ENCODE peak calls at places on chromosome 3, in six cellular contexts. I, G, M, Y, V and U are unnamed samples.

GRCh38 chr3:14497321-14497720 is 42.8 kb downstream of the GRIP2 start:
- DNase-seq in Y (no peak), I (no peak), V (no peak), G (no peak), M (no peak), U (no peak)

GRCh38 chr3:99637381-99638111 is 848 bp upstream of the COL8A1 start:
- DNase-seq in I (peak), V (no peak), M (peak), Y (peak), G (peak), U (no peak)

GRCh38 chr3:128195802-128196201 is 42.5 kb downstream of the EEFSEC start:
- DNase-seq in G (no peak), Y (no peak), V (no peak), I (no peak), M (no peak), U (no peak)

GRCh38 chr3:157624801-157625200 is 121.6 kb upstream of the VEPH1 start:
- DNase-seq in V (no peak), Y (no peak), I (no peak), G (no peak), M (no peak), U (no peak)

GRCh38 chr3:150433347-150433746 is 25.2 kb downstream of the TSC22D2 start:
- DNase-seq in G (no peak), I (no peak), Y (no peak), V (no peak), M (no peak), U (no peak)

GRCh38 chr3:125317761-125318496 is 57.2 kb downstream of the ZNF148 start:
- DNase-seq in G (no peak), Y (no peak), I (peak), M (no peak), V (no peak), U (no peak)

GRCh38 chr3:62049033-62049432 is 324.3 kb downstream of the FEZF2 start:
- DNase-seq in V (no peak), Y (no peak), I (no peak), G (no peak), M (no peak), U (no peak)

GRCh38 chr3:116569611-116570010 is 124.3 kb upstream of the LSAMP start:
- DNase-seq in M (no peak), I (no peak), Y (no peak), V (no peak), G (no peak), U (no peak)

GRCh38 chr3:137767146-137768020 is 3.3 kb downstream of the SOX14 start:
- DNase-seq in M (no peak), V (no peak), I (no peak), G (peak), Y (peak), U (no peak)

GRCh38 chr3:143928541-143929255 is 42.9 kb upstream of the DIPK2A start:
- DNase-seq in M (no peak), G (no peak), I (peak), Y (no peak), V (no peak), U (no peak)

GRCh38 chr3:99706410-99706809 is 68.0 kb downstream of the COL8A1 start:
- DNase-seq in G (no peak), I (no peak), V (no peak), Y (no peak), M (no peak), U (no peak)

GRCh38 chr3:142447308-142447851 is 457 bp downstream of the XRN1 start:
- DNase-seq in V (peak), Y (peak), G (peak), I (peak), M (peak), U (no peak)

GRCh38 chr3:36615861-36616260 is 148.5 kb downstream of the DCLK3 start:
- DNase-seq in M (no peak), I (no peak), Y (no peak), V (no peak), G (no peak), U (no peak)

GRCh38 chr3:142211034-142211433 is 14.4 kb downstream of the GK5 start:
- DNase-seq in M (no peak), Y (peak), V (no peak), G (no peak), I (peak), U (no peak)

GRCh38 chr3:94147039-94147438 is 84.2 kb downstream of the NSUN3 start:
- DNase-seq in Y (no peak), I (no peak), V (no peak), M (no peak), G (no peak), U (no peak)

GRCh38 chr3:142578309-142579223 is at the start of gene ATR:
- DNase-seq in V (peak), I (peak), M (peak), Y (peak), G (peak), U (peak)

GRCh38 chr3:67433109-67433508 is 221.3 kb downstream of the SUCLG2 start:
- DNase-seq in G (no peak), I (no peak), V (no peak), M (no peak), Y (no peak), U (no peak)
- TF ChIP-seq CTCF in G (no peak), I (no peak), V (no peak), M (no peak), Y (no peak), U (no peak)

GRCh38 chr3:96994995-96995394 is 180.6 kb downstream of the EPHA6 start:
- DNase-seq in Y (no peak), G (no peak), M (no peak), I (no peak), V (no peak), U (no peak)
- TF ChIP-seq CTCF in Y (no peak), G (no peak), M (no peak), I (no peak), V (no peak), U (no peak)

GRCh38 chr3:184726497-184726896 is 14.6 kb upstream of the MAGEF1 start:
- DNase-seq in I (no peak), M (no peak), Y (no peak), V (no peak), G (no peak), U (no peak)

GRCh38 chr3:184724662-184725061 is 12.8 kb upstream of the MAGEF1 start:
- DNase-seq in M (no peak), V (no peak), G (no peak), I (no peak), Y (no peak), U (no peak)

GRCh38 chr3:184730924-184731323 is 19.1 kb upstream of the MAGEF1 start:
- DNase-seq in M (no peak), G (no peak), V (no peak), Y (no peak), I (no peak), U (no peak)

GRCh38 chr3:184725176-184725575 is 13.3 kb upstream of the MAGEF1 start:
- DNase-seq in V (no peak), G (no peak), Y (no peak), M (no peak), I (no peak), U (no peak)

DNA sequence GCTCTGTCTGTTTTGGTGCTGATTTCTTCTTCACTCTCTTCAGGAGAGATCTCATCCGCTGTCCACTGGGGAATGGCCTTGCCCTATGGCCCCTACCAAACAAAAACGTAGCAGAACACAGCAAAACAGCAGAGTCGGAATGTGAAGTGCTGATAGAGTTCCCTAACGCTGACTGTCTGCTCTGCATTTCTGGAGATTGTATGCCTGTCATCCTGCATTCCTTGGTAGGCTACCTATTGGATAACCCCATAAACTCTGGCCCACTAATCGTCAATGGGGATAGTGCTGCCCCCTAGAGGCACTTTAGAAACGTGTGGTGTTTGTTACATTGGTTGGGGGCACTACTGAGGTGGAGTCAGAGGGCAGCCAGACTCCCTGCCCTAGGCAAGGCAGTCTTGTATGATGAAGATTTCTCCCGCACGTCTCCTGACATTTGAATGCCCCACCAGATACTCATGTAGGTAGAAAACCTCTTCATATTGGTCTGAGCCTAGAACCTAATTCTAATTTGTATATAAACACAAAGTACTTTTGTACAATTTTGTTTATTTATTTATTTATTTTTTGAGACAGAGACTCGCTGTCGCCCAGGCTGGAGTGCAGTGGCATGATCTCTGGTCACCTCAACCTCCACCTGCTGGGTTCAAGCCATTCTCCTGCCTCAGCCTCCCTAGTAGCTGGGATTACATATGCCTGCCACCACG is 15.6 kb upstream of the MAGEF1 start:
- DNase-seq in G (peak), I (peak), V (peak), Y (peak), M (peak), U (peak)
- TF ChIP-seq CTCF in G (peak), I (peak), V (peak), Y (peak), M (peak), U (peak)

DNA sequence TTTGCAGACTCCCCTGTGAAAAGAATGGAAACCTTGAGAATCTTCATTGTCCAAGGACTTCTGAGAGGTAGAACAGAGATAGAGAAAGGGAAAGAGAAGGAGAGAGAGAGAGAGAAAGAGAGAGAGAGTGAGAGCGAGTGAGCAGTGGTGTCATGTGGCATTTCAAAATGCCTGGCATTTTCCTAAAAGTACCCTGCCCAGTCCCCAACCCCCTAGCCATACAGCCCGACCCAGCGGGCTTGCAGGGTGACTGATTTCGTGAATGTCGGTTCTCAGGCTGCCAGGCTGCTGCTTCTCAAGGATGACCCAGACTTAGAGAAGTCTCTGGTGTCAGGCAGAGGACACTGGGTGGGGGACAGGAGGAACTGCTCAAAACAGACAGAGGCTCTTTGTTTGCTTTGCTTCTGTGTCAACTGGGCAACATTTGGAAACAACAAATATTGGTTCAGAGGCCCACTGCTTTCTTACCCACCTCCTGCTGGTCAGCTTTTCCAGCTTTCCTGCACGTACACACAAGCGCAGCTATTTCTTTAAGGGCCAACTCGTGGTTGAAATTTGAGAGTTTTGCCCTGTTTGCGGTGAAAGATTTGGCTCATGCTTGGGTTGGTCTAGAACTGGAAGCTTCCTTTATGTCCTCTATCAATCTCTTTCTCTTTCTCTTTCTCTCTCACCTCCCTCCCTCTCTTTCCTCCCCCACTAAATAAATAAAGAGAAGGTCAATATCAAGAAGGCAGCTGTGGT is 3.7 kb upstream of the TF start:
- DNase-seq in Y (no peak), V (no peak), M (no peak), I (peak), G (no peak), U (no peak)
- TF ChIP-seq CTCF in Y (no peak), V (no peak), M (no peak), I (no peak), G (no peak), U (no peak)

DNA sequence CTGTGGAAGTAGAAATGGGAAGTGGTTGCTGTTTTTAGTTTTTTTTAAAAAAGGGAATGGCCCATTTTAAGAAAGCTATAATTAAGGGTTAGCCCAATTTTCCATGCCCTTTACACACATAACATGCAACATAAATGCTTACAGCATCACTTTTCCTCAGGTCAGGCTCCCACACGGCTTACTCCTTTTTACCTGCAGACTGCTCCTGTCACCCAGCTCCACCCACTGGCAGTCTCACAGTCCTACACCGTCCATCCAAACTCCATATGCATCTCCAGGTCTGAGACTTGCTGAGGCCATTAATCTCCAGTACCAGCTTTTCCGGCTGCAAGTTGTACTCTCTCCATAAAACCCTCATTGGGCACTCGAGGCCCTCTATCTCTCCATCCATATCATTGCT is 19.7 kb downstream of the MORC1 start:
- DNase-seq in Y (peak), V (no peak), I (no peak), M (no peak), G (no peak), U (no peak)
- TF ChIP-seq CTCF in Y (peak), V (peak), I (no peak), M (no peak), G (peak), U (peak)

GRCh38 chr3:23649502-23649901 is 156.3 kb upstream of the UBE2E1 start:
- DNase-seq in V (no peak), Y (peak), I (no peak), G (no peak), M (no peak), U (no peak)

GRCh38 chr3:23648965-23649328 is 156.8 kb upstream of the UBE2E1 start:
- DNase-seq in I (no peak), M (no peak), Y (no peak), G (no peak), V (no peak), U (no peak)

GRCh38 chr3:23647706-23648258 is 158.0 kb upstream of the UBE2E1 start:
- DNase-seq in Y (no peak), M (no peak), V (no peak), G (no peak), I (no peak), U (no peak)

GRCh38 chr3:23646201-23646955 is 159.4 kb upstream of the UBE2E1 start:
- DNase-seq in Y (no peak), V (no peak), I (no peak), M (no peak), G (no peak), U (no peak)

GRCh38 chr3:23648326-23648964 is 157.3 kb upstream of the UBE2E1 start:
- DNase-seq in V (no peak), M (no peak), Y (peak), G (no peak), I (peak), U (no peak)
- TF ChIP-seq CTCF in V (no peak), M (no peak), Y (peak), G (no peak), I (no peak), U (no peak)

GRCh38 chr3:7144696-7145308 is 283.9 kb downstream of the GRM7 start:
- DNase-seq in Y (peak), V (no peak), G (peak), M (no peak), I (peak), U (no peak)
- TF ChIP-seq CTCF in Y (peak), V (no peak), G (peak), M (no peak), I (peak), U (peak)

GRCh38 chr3:122011396-122011795 is 10.7 kb downstream of the ILDR1 start:
- DNase-seq in Y (no peak), I (no peak), V (no peak), G (no peak), M (no peak), U (no peak)

GRCh38 chr3:122014741-122015140 is 7.3 kb downstream of the ILDR1 start:
- DNase-seq in Y (no peak), G (no peak), M (no peak), V (no peak), I (no peak), U (no peak)

GRCh38 chr3:122010506-122010905 is 11.5 kb downstream of the ILDR1 start:
- DNase-seq in G (no peak), M (no peak), I (no peak), Y (no peak), V (no peak), U (no peak)

GRCh38 chr3:122012821-122013220 is 9.2 kb downstream of the ILDR1 start:
- DNase-seq in M (no peak), I (no peak), V (no peak), Y (no peak), G (no peak), U (no peak)

GRCh38 chr3:122013448-122013925 is 8.6 kb downstream of the ILDR1 start:
- DNase-seq in M (no peak), Y (no peak), G (no peak), I (no peak), V (no peak), U (no peak)
- TF ChIP-seq CTCF in M (no peak), Y (no peak), G (no peak), I (no peak), V (no peak), U (no peak)

GRCh38 chr3:136239094-136239493 is 11.0 kb upstream of the PCCB start:
- DNase-seq in Y (no peak), I (no peak), V (no peak), M (no peak), G (no peak), U (no peak)
- TF ChIP-seq CTCF in Y (no peak), I (no peak), V (no peak), M (no peak), G (no peak), U (no peak)

GRCh38 chr3:86990734-86991481 is at the start of gene VGLL3:
- DNase-seq in Y (peak), G (peak), V (no peak), M (peak), I (peak), U (no peak)
- TF ChIP-seq CTCF in Y (peak), G (peak), V (no peak), M (no peak), I (peak), U (no peak)